ENCODE peak calls at places on chromosomes 2 and 18, in five cellular contexts. N is cerebellar cortex; Y is CD4-positive, alpha-beta T cell; B is NCI-H510A; O is neuronal stem cell. R is an unnamed sample.

GRCh38 chr2:129139380-129139779 is 820.7 kb upstream of the HS6ST1 start:
- DNase-seq in Y (no peak), N (no peak), O (no peak), B (no peak), R (no peak)

GRCh38 chr2:128324008-128324896 is 5.6 kb upstream of the HS6ST1 start:
- DNase-seq in B (no peak), Y (peak), O (no peak), N (no peak), R (no peak)

GRCh38 chr2:97844311-97844859 is 131.0 kb downstream of the ZAP70 start:
- DNase-seq in B (no peak), O (no peak), Y (no peak), N (peak), R (peak)

GRCh38 chr2:206756816-206757215 is 8.3 kb downstream of the MDH1B start:
- DNase-seq in O (no peak), N (no peak), B (no peak), Y (no peak), R (no peak)

GRCh38 chr2:119683717-119684443 is 4.9 kb downstream of the TMEM177 start:
- DNase-seq in Y (no peak), N (peak), O (no peak), B (no peak), R (peak)

GRCh38 chr2:30335981-30336538 is 104.7 kb downstream of the LBH start:
- DNase-seq in O (no peak), B (no peak), N (no peak), Y (no peak), R (no peak)

GRCh38 chr18:79404567-79404910 is 8.8 kb downstream of the NFATC1 start:
- DNase-seq in Y (no peak), B (no peak), O (no peak), N (no peak), R (no peak)

GRCh38 chr2:37744010-37744409 is 72.6 kb upstream of the CDC42EP3 start:
- DNase-seq in N (no peak), O (no peak), B (no peak), Y (no peak), R (no peak)

GRCh38 chr2:17851731-17852585 is 26.5 kb upstream of the KCNS3 start:
- DNase-seq in N (peak), O (peak), B (peak), Y (no peak), R (peak)

GRCh38 chr2:207258191-207258991 is 92.6 kb upstream of the KLF7 start:
- DNase-seq in Y (no peak), N (peak), O (no peak), B (no peak), R (peak)

GRCh38 chr18:6355789-6356589 is 58.7 kb downstream of the L3MBTL4 start:
- DNase-seq in B (no peak), O (no peak), N (no peak), Y (no peak), R (no peak)

GRCh38 chr2:54482725-54483124 is 26.6 kb downstream of the SPTBN1 start:
- DNase-seq in B (no peak), N (no peak), O (peak), Y (no peak), R (no peak)

GRCh38 chr2:55168221-55169154 is 63.6 kb downstream of the CLHC1 start:
- DNase-seq in B (no peak), Y (no peak), O (no peak), N (peak), R (peak)

GRCh38 chr2:148999451-148999891 is 39.0 kb upstream of the LYPD6B start:
- DNase-seq in N (no peak), O (no peak), B (no peak), Y (no peak), R (no peak)

GRCh38 chr2:47323822-47324171 is 79.2 kb upstream of the MSH2 start:
- DNase-seq in B (no peak), Y (no peak), O (no peak), N (no peak), R (no peak)